ENCODE peak calls at places on chromosomes 1 and 21, in eight cellular contexts. P is HEK293T, B is activated T-cell treated with anti-CD3 and anti-CD28 coated beads for 24 hours, A is breast epithelium, S is pons, H is GDM1, T is A172, X is Ammon's horn. N is an unnamed sample.

GRCh38 chr21:45640001-45640887 is 3.3 kb upstream of the PCBP3 start:
- DNase-seq in T (no peak), H (no peak), B (no peak), X (no peak), S (no peak), A (no peak), P (no peak), N (no peak)

GRCh38 chr1:222373831-222374603 is 173.9 kb downstream of the HHIPL2 start:
- DNase-seq in P (no peak), B (no peak), H (no peak), A (no peak), S (peak), X (no peak), T (peak), N (no peak)

GRCh38 chr1:213761845-213762407 is 225.8 kb upstream of the PROX1 start:
- DNase-seq in A (no peak), T (peak), X (no peak), B (peak), S (no peak), H (no peak), P (no peak), N (no peak)

GRCh38 chr1:45205910-45206721 is at the start of gene ZSWIM5:
- DNase-seq in B (peak), H (no peak), A (peak), X (peak), T (no peak), S (peak), P (peak), N (peak)

GRCh38 chr21:41175080-41175479 is 7.1 kb downstream of the BACE2 start:
- DNase-seq in A (no peak), B (no peak), X (no peak), S (no peak), P (no peak), T (no peak), H (no peak), N (no peak)

GRCh38 chr1:115063238-115063901 is 25.9 kb downstream of the TSPAN2 start:
- DNase-seq in A (no peak), B (no peak), P (no peak), H (no peak), T (peak), X (no peak), S (no peak), N (peak)

GRCh38 chr1:225441314-225442119 is 13.7 kb upstream of the LBR start:
- DNase-seq in H (no peak), A (no peak), X (no peak), B (no peak), T (no peak), S (no peak), P (no peak), N (no peak)

GRCh38 chr1:5794279-5794678 is 197.9 kb downstream of the NPHP4 start:
- DNase-seq in H (no peak), A (no peak), S (no peak), P (no peak), T (no peak), B (no peak), X (no peak), N (no peak)

N was measured in NCI-H526 treated with DMSO at 0.1 percent for 48 hours.